ENCODE peak calls at places on chromosomes 4 and X, in eight cellular contexts. One of them, this sample, is unnamed.

GRCh38 chr4:139972305-139972704 is 181.7 kb downstream of the MAML3 start:
- DNase-seq in caudate nucleus: no peak
- DNase-seq in upper lobe of right lung: no peak
- DNase-seq in A549: no peak
- DNase-seq in aorta: no peak
- DNase-seq in CD8-positive, alpha-beta memory T cell: no peak
- DNase-seq in CD8-positive, alpha-beta T cell: no peak
- DNase-seq in right atrium auricular region: no peak
- DNase-seq in this sample: no peak

GRCh38 chr4:125314676-125315570 is at the start of gene FAT4:
- DNase-seq in upper lobe of right lung: peak
- DNase-seq in A549: peak
- DNase-seq in caudate nucleus: peak
- DNase-seq in aorta: peak
- DNase-seq in right atrium auricular region: peak
- DNase-seq in CD8-positive, alpha-beta T cell: peak
- DNase-seq in CD8-positive, alpha-beta memory T cell: peak
- DNase-seq in this sample: no peak

GRCh38 chrX:48492293-48492910 is 16.4 kb upstream of the PORCN start:
- DNase-seq in CD8-positive, alpha-beta memory T cell: no peak
- DNase-seq in CD8-positive, alpha-beta T cell: no peak
- DNase-seq in right atrium auricular region: no peak
- DNase-seq in A549: no peak
- DNase-seq in caudate nucleus: no peak
- DNase-seq in upper lobe of right lung: no peak
- DNase-seq in aorta: peak
- DNase-seq in this sample: no peak

GRCh38 chr4:107866726-107867125 is 42.0 kb downstream of the SGMS2 start:
- DNase-seq in CD8-positive, alpha-beta T cell: no peak
- DNase-seq in A549: no peak
- DNase-seq in aorta: no peak
- DNase-seq in upper lobe of right lung: no peak
- DNase-seq in caudate nucleus: no peak
- DNase-seq in right atrium auricular region: no peak
- DNase-seq in CD8-positive, alpha-beta memory T cell: no peak
- DNase-seq in this sample: no peak

GRCh38 chrX:107429090-107429489 is 20.4 kb upstream of the FRMPD3 start:
- DNase-seq in CD8-positive, alpha-beta memory T cell: no peak
- DNase-seq in upper lobe of right lung: peak
- DNase-seq in A549: peak
- DNase-seq in CD8-positive, alpha-beta T cell: no peak
- DNase-seq in caudate nucleus: no peak
- DNase-seq in aorta: no peak
- DNase-seq in right atrium auricular region: no peak
- DNase-seq in this sample: peak

GRCh38 chr4:75733369-75733768 is 9.0 kb downstream of the USO1 start:
- DNase-seq in caudate nucleus: no peak
- DNase-seq in CD8-positive, alpha-beta T cell: no peak
- DNase-seq in CD8-positive, alpha-beta memory T cell: no peak
- DNase-seq in right atrium auricular region: no peak
- DNase-seq in aorta: no peak
- DNase-seq in upper lobe of right lung: no peak
- DNase-seq in A549: no peak
- DNase-seq in this sample: no peak

GRCh38 chrX:137427061-137427778 is 138.7 kb upstream of the ZIC3 start:
- DNase-seq in aorta: no peak
- DNase-seq in upper lobe of right lung: no peak
- DNase-seq in caudate nucleus: no peak
- DNase-seq in CD8-positive, alpha-beta memory T cell: no peak
- DNase-seq in CD8-positive, alpha-beta T cell: no peak
- DNase-seq in right atrium auricular region: no peak
- DNase-seq in A549: no peak
- DNase-seq in this sample: no peak

GRCh38 chr4:7627251-7628250 is 192.8 kb upstream of the PSAPL1 start:
- DNase-seq in A549: no peak
- DNase-seq in CD8-positive, alpha-beta memory T cell: no peak
- DNase-seq in right atrium auricular region: no peak
- DNase-seq in caudate nucleus: no peak
- DNase-seq in upper lobe of right lung: no peak
- DNase-seq in CD8-positive, alpha-beta T cell: no peak
- DNase-seq in aorta: peak
- DNase-seq in this sample: no peak

GRCh38 chr4:74376888-74377483 is 12.0 kb downstream of the EREG start:
- DNase-seq in caudate nucleus: no peak
- DNase-seq in upper lobe of right lung: no peak
- DNase-seq in CD8-positive, alpha-beta T cell: no peak
- DNase-seq in A549: peak
- DNase-seq in aorta: no peak
- DNase-seq in right atrium auricular region: no peak
- DNase-seq in CD8-positive, alpha-beta memory T cell: peak
- DNase-seq in this sample: peak

GRCh38 chr4:183960021-183960420 is 54.9 kb downstream of the STOX2 start:
- DNase-seq in CD8-positive, alpha-beta memory T cell: no peak
- DNase-seq in aorta: no peak
- DNase-seq in A549: peak
- DNase-seq in CD8-positive, alpha-beta T cell: no peak
- DNase-seq in caudate nucleus: peak
- DNase-seq in right atrium auricular region: peak
- DNase-seq in upper lobe of right lung: no peak
- DNase-seq in this sample: no peak

GRCh38 chr4:169756971-169757574 is 671 bp downstream of the HPF1 start:
- DNase-seq in caudate nucleus: no peak
- DNase-seq in CD8-positive, alpha-beta T cell: no peak
- DNase-seq in aorta: no peak
- DNase-seq in upper lobe of right lung: no peak
- DNase-seq in A549: no peak
- DNase-seq in CD8-positive, alpha-beta memory T cell: no peak
- DNase-seq in right atrium auricular region: no peak
- DNase-seq in this sample: no peak

GRCh38 chr4:92519727-92520126 is 216.0 kb downstream of the GRID2 start:
- DNase-seq in aorta: no peak
- DNase-seq in A549: no peak
- DNase-seq in CD8-positive, alpha-beta memory T cell: no peak
- DNase-seq in upper lobe of right lung: no peak
- DNase-seq in right atrium auricular region: no peak
- DNase-seq in CD8-positive, alpha-beta T cell: no peak
- DNase-seq in caudate nucleus: no peak
- DNase-seq in this sample: no peak

GRCh38 chr4:87540176-87541058 is 11.2 kb upstream of the SPARCL1 start:
- DNase-seq in caudate nucleus: peak
- DNase-seq in aorta: no peak
- DNase-seq in CD8-positive, alpha-beta T cell: no peak
- DNase-seq in upper lobe of right lung: no peak
- DNase-seq in A549: no peak
- DNase-seq in right atrium auricular region: peak
- DNase-seq in CD8-positive, alpha-beta memory T cell: no peak
- DNase-seq in this sample: no peak

GRCh38 chr4:72305080-72305479 is 263.9 kb downstream of the ADAMTS3 start:
- DNase-seq in CD8-positive, alpha-beta T cell: no peak
- DNase-seq in aorta: no peak
- DNase-seq in caudate nucleus: no peak
- DNase-seq in A549: no peak
- DNase-seq in upper lobe of right lung: no peak
- DNase-seq in right atrium auricular region: no peak
- DNase-seq in CD8-positive, alpha-beta memory T cell: no peak
- DNase-seq in this sample: no peak
- H3K27ac ChIP-seq in CD8-positive, alpha-beta T cell: no peak
- H3K27ac ChIP-seq in aorta: no peak
- H3K27ac ChIP-seq in caudate nucleus: no peak
- H3K27ac ChIP-seq in A549: no peak
- H3K27ac ChIP-seq in upper lobe of right lung: no peak
- H3K27ac ChIP-seq in right atrium auricular region: no peak
- H3K27ac ChIP-seq in CD8-positive, alpha-beta memory T cell: no peak
- H3K27ac ChIP-seq in this sample: no peak

GRCh38 chr4:112277220-112277619 is 8.5 kb downstream of the TIFA start:
- DNase-seq in CD8-positive, alpha-beta memory T cell: no peak
- DNase-seq in A549: no peak
- DNase-seq in caudate nucleus: no peak
- DNase-seq in upper lobe of right lung: no peak
- DNase-seq in right atrium auricular region: no peak
- DNase-seq in aorta: no peak
- DNase-seq in CD8-positive, alpha-beta T cell: no peak
- DNase-seq in this sample: no peak

GRCh38 chr4:112279025-112279881 is 6.5 kb downstream of the TIFA start:
- DNase-seq in right atrium auricular region: no peak
- DNase-seq in CD8-positive, alpha-beta memory T cell: no peak
- DNase-seq in A549: no peak
- DNase-seq in aorta: no peak
- DNase-seq in upper lobe of right lung: no peak
- DNase-seq in caudate nucleus: no peak
- DNase-seq in CD8-positive, alpha-beta T cell: no peak
- DNase-seq in this sample: no peak

GRCh38 chr4:112274959-112275358 is 10.7 kb downstream of the TIFA start:
- DNase-seq in CD8-positive, alpha-beta memory T cell: no peak
- DNase-seq in right atrium auricular region: no peak
- DNase-seq in upper lobe of right lung: no peak
- DNase-seq in aorta: no peak
- DNase-seq in caudate nucleus: no peak
- DNase-seq in CD8-positive, alpha-beta T cell: no peak
- DNase-seq in A549: no peak
- DNase-seq in this sample: no peak

GRCh38 chr4:112277705-112278448 is 7.8 kb downstream of the TIFA start:
- DNase-seq in upper lobe of right lung: no peak
- DNase-seq in A549: no peak
- DNase-seq in aorta: no peak
- DNase-seq in CD8-positive, alpha-beta T cell: no peak
- DNase-seq in right atrium auricular region: no peak
- DNase-seq in caudate nucleus: no peak
- DNase-seq in CD8-positive, alpha-beta memory T cell: no peak
- DNase-seq in this sample: no peak

DNA sequence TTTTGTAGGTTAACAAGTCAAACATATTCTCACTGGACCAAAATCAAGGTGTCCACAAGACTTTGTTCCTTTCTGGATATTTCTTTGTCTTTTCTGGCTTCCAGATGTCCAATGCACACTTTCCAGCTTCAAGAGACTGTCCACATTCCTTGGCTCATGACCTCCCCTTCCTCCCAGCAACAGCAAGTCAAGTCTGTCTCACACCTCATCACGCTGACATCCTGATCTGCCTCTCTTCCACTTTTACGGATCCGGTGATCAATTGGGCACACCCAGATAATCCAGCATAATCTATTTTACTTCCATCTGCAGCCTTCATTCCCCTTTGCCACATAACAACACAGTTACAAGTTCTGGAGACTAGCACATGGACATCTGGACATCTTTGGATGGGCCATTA is 9.6 kb downstream of the TIFA start:
- DNase-seq in CD8-positive, alpha-beta T cell: no peak
- DNase-seq in caudate nucleus: no peak
- DNase-seq in upper lobe of right lung: no peak
- DNase-seq in CD8-positive, alpha-beta memory T cell: no peak
- DNase-seq in aorta: no peak
- DNase-seq in right atrium auricular region: no peak
- DNase-seq in A549: no peak
- DNase-seq in this sample: no peak
- H3K27ac ChIP-seq in CD8-positive, alpha-beta T cell: no peak
- H3K27ac ChIP-seq in caudate nucleus: no peak
- H3K27ac ChIP-seq in upper lobe of right lung: no peak
- H3K27ac ChIP-seq in CD8-positive, alpha-beta memory T cell: no peak
- H3K27ac ChIP-seq in aorta: no peak
- H3K27ac ChIP-seq in right atrium auricular region: peak
- H3K27ac ChIP-seq in A549: no peak
- H3K27ac ChIP-seq in this sample: no peak

DNA sequence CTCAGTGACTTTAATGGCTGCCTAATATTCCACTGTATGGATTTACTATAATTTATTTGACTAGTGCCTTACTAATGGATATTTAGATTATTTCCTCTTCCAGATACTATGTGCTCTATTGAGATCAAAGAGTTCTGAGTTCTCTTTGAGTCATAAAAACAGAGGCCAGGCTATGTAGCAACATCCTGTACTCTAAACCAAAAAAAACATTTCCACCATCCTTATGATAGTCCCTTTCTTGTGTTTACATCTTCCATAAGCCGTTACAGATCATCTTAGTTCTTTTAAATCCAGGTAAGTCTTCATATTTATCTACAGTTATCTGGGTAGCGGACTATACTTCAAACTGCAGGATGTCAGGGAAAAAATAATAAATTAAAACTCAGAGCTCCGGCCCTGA is 56.6 kb upstream of the TMEM184C start:
- DNase-seq in upper lobe of right lung: no peak
- DNase-seq in CD8-positive, alpha-beta memory T cell: no peak
- DNase-seq in aorta: no peak
- DNase-seq in CD8-positive, alpha-beta T cell: no peak
- DNase-seq in A549: no peak
- DNase-seq in right atrium auricular region: no peak
- DNase-seq in caudate nucleus: no peak
- DNase-seq in this sample: no peak
- H3K27ac ChIP-seq in upper lobe of right lung: no peak
- H3K27ac ChIP-seq in CD8-positive, alpha-beta memory T cell: no peak
- H3K27ac ChIP-seq in aorta: no peak
- H3K27ac ChIP-seq in CD8-positive, alpha-beta T cell: no peak
- H3K27ac ChIP-seq in A549: no peak
- H3K27ac ChIP-seq in right atrium auricular region: no peak
- H3K27ac ChIP-seq in caudate nucleus: no peak
- H3K27ac ChIP-seq in this sample: no peak

GRCh38 chr4:2321279-2322196 is 59.6 kb upstream of the MXD4 start:
- DNase-seq in caudate nucleus: no peak
- DNase-seq in upper lobe of right lung: no peak
- DNase-seq in right atrium auricular region: peak
- DNase-seq in CD8-positive, alpha-beta memory T cell: no peak
- DNase-seq in aorta: peak
- DNase-seq in CD8-positive, alpha-beta T cell: no peak
- DNase-seq in A549: no peak
- DNase-seq in this sample: no peak

GRCh38 chr4:2322227-2322626 is 60.3 kb upstream of the MXD4 start:
- DNase-seq in caudate nucleus: no peak
- DNase-seq in aorta: peak
- DNase-seq in upper lobe of right lung: no peak
- DNase-seq in A549: no peak
- DNase-seq in right atrium auricular region: peak
- DNase-seq in CD8-positive, alpha-beta T cell: no peak
- DNase-seq in CD8-positive, alpha-beta memory T cell: no peak
- DNase-seq in this sample: no peak

GRCh38 chr4:2322801-2323200 is 60.9 kb upstream of the MXD4 start:
- DNase-seq in aorta: no peak
- DNase-seq in A549: no peak
- DNase-seq in caudate nucleus: no peak
- DNase-seq in CD8-positive, alpha-beta memory T cell: no peak
- DNase-seq in CD8-positive, alpha-beta T cell: no peak
- DNase-seq in right atrium auricular region: no peak
- DNase-seq in upper lobe of right lung: no peak
- DNase-seq in this sample: no peak

GRCh38 chr4:2327579-2327978 is 65.7 kb upstream of the MXD4 start:
- DNase-seq in A549: no peak
- DNase-seq in caudate nucleus: no peak
- DNase-seq in upper lobe of right lung: no peak
- DNase-seq in CD8-positive, alpha-beta T cell: no peak
- DNase-seq in aorta: no peak
- DNase-seq in right atrium auricular region: no peak
- DNase-seq in CD8-positive, alpha-beta memory T cell: no peak
- DNase-seq in this sample: no peak

DNA sequence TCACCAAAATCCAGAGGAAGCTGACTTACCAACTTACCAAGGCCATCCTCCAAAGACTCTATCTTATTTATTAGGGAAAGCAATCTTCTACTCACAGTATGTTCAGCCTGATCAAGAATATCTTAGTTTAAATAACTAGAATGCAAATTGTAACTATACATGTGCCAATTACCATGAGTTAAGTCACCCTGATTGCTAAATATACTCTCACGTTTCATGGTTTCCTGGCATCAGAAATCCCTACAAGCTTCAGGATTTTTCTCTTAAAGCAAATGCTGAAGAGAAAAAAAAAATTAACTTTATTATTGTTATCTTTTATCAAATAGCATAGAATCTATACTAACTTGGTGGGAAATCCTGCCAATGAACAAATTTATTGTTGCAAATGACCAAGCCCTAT is 63.0 kb upstream of the MXD4 start:
- DNase-seq in right atrium auricular region: no peak
- DNase-seq in caudate nucleus: no peak
- DNase-seq in CD8-positive, alpha-beta T cell: no peak
- DNase-seq in A549: no peak
- DNase-seq in CD8-positive, alpha-beta memory T cell: no peak
- DNase-seq in upper lobe of right lung: no peak
- DNase-seq in aorta: no peak
- DNase-seq in this sample: no peak
- H3K27ac ChIP-seq in right atrium auricular region: no peak
- H3K27ac ChIP-seq in caudate nucleus: no peak
- H3K27ac ChIP-seq in CD8-positive, alpha-beta T cell: no peak
- H3K27ac ChIP-seq in A549: no peak
- H3K27ac ChIP-seq in CD8-positive, alpha-beta memory T cell: no peak
- H3K27ac ChIP-seq in upper lobe of right lung: no peak
- H3K27ac ChIP-seq in aorta: no peak
- H3K27ac ChIP-seq in this sample: no peak

This sample was measured in CD4-positive, alpha-beta memory T cell.